ENCODE peak calls at places on chromosome 20, in eight cellular contexts. One of them, this sample, is unnamed.

GRCh38 chr20:56343861-56344381 is 14.9 kb upstream of the FAM210B start:
- DNase-seq in tibial nerve: no peak
- DNase-seq in heart right ventricle: no peak
- DNase-seq in T-cell: peak; percentile 4
- DNase-seq in KBM-7: no peak
- DNase-seq in stomach: peak; percentile 51
- DNase-seq in HCEC 1CT: no peak
- DNase-seq in activated naive CD8-positive, alpha-beta T cell treated with anti-CD3 and anti-CD28 coated beads for 36 hours: peak; percentile 56
- DNase-seq in this sample: peak; percentile 57

GRCh38 chr20:44420497-44420896 is 55.2 kb upstream of the TTPAL start:
- DNase-seq in T-cell: no peak
- DNase-seq in stomach: no peak
- DNase-seq in KBM-7: no peak
- DNase-seq in tibial nerve: no peak
- DNase-seq in heart right ventricle: no peak
- DNase-seq in activated naive CD8-positive, alpha-beta T cell treated with anti-CD3 and anti-CD28 coated beads for 36 hours: no peak
- DNase-seq in HCEC 1CT: no peak
- DNase-seq in this sample: no peak

GRCh38 chr20:13684566-13685222 is 46.0 kb upstream of the TASP1 start:
- DNase-seq in HCEC 1CT: no peak
- DNase-seq in activated naive CD8-positive, alpha-beta T cell treated with anti-CD3 and anti-CD28 coated beads for 36 hours: no peak
- DNase-seq in heart right ventricle: no peak
- DNase-seq in KBM-7: peak; percentile 73
- DNase-seq in tibial nerve: no peak
- DNase-seq in stomach: no peak
- DNase-seq in T-cell: no peak
- DNase-seq in this sample: no peak

GRCh38 chr20:34595377-34596184 is 37.1 kb downstream of the MAP1LC3A start:
- DNase-seq in T-cell: no peak
- DNase-seq in KBM-7: no peak
- DNase-seq in activated naive CD8-positive, alpha-beta T cell treated with anti-CD3 and anti-CD28 coated beads for 36 hours: no peak
- DNase-seq in HCEC 1CT: no peak
- DNase-seq in tibial nerve: no peak
- DNase-seq in stomach: no peak
- DNase-seq in heart right ventricle: no peak
- DNase-seq in this sample: no peak

GRCh38 chr20:42972591-42972990 is 217.1 kb downstream of the PTPRT start:
- DNase-seq in activated naive CD8-positive, alpha-beta T cell treated with anti-CD3 and anti-CD28 coated beads for 36 hours: no peak
- DNase-seq in T-cell: no peak
- DNase-seq in HCEC 1CT: no peak
- DNase-seq in stomach: no peak
- DNase-seq in tibial nerve: no peak
- DNase-seq in KBM-7: no peak
- DNase-seq in heart right ventricle: no peak
- DNase-seq in this sample: no peak

GRCh38 chr20:24465730-24466129 is 3.7 kb upstream of the SYNDIG1 start:
- DNase-seq in KBM-7: no peak
- DNase-seq in tibial nerve: no peak
- DNase-seq in HCEC 1CT: no peak
- DNase-seq in activated naive CD8-positive, alpha-beta T cell treated with anti-CD3 and anti-CD28 coated beads for 36 hours: no peak
- DNase-seq in T-cell: no peak
- DNase-seq in stomach: no peak
- DNase-seq in heart right ventricle: peak; percentile 72
- DNase-seq in this sample: peak; percentile 69

GRCh38 chr20:54340667-54341081 is 132.8 kb downstream of the PFDN4 start:
- DNase-seq in stomach: no peak
- DNase-seq in activated naive CD8-positive, alpha-beta T cell treated with anti-CD3 and anti-CD28 coated beads for 36 hours: no peak
- DNase-seq in T-cell: no peak
- DNase-seq in heart right ventricle: no peak
- DNase-seq in HCEC 1CT: no peak
- DNase-seq in KBM-7: no peak
- DNase-seq in tibial nerve: no peak
- DNase-seq in this sample: no peak

GRCh38 chr20:59831901-59832240 is 101.6 kb downstream of the SYCP2 start:
- DNase-seq in KBM-7: no peak
- DNase-seq in activated naive CD8-positive, alpha-beta T cell treated with anti-CD3 and anti-CD28 coated beads for 36 hours: no peak
- DNase-seq in heart right ventricle: no peak
- DNase-seq in tibial nerve: no peak
- DNase-seq in T-cell: no peak
- DNase-seq in HCEC 1CT: no peak
- DNase-seq in stomach: no peak
- DNase-seq in this sample: peak; percentile 50

GRCh38 chr20:11153819-11154218 is 480.0 kb upstream of the JAG1 start:
- DNase-seq in stomach: no peak
- DNase-seq in heart right ventricle: no peak
- DNase-seq in KBM-7: no peak
- DNase-seq in tibial nerve: no peak
- DNase-seq in T-cell: no peak
- DNase-seq in activated naive CD8-positive, alpha-beta T cell treated with anti-CD3 and anti-CD28 coated beads for 36 hours: no peak
- DNase-seq in HCEC 1CT: no peak
- DNase-seq in this sample: no peak

GRCh38 chr20:5183731-5184474 is 57.1 kb downstream of the CDS2 start:
- DNase-seq in T-cell: no peak
- DNase-seq in HCEC 1CT: no peak
- DNase-seq in heart right ventricle: no peak
- DNase-seq in KBM-7: no peak
- DNase-seq in tibial nerve: no peak
- DNase-seq in activated naive CD8-positive, alpha-beta T cell treated with anti-CD3 and anti-CD28 coated beads for 36 hours: no peak
- DNase-seq in stomach: no peak
- DNase-seq in this sample: no peak

GRCh38 chr20:53578492-53579222 is 15.0 kb downstream of the ZNF217 start:
- DNase-seq in KBM-7: peak; percentile 95
- DNase-seq in HCEC 1CT: peak; percentile 86
- DNase-seq in T-cell: peak; percentile 44
- DNase-seq in activated naive CD8-positive, alpha-beta T cell treated with anti-CD3 and anti-CD28 coated beads for 36 hours: peak; percentile 42
- DNase-seq in heart right ventricle: peak; percentile 85
- DNase-seq in tibial nerve: peak; percentile 95
- DNase-seq in stomach: peak; percentile 47
- DNase-seq in this sample: no peak

GRCh38 chr20:45823949-45824835 is 2.9 kb downstream of the TNNC2 start:
- DNase-seq in KBM-7: peak; percentile 30
- DNase-seq in stomach: peak; percentile 62
- DNase-seq in heart right ventricle: no peak
- DNase-seq in tibial nerve: no peak
- DNase-seq in activated naive CD8-positive, alpha-beta T cell treated with anti-CD3 and anti-CD28 coated beads for 36 hours: peak; percentile 62
- DNase-seq in T-cell: peak; percentile 37
- DNase-seq in HCEC 1CT: no peak
- DNase-seq in this sample: peak; percentile 68

GRCh38 chr20:61178431-61179080 is 73.5 kb upstream of the CDH4 start:
- DNase-seq in HCEC 1CT: no peak
- DNase-seq in tibial nerve: no peak
- DNase-seq in KBM-7: no peak
- DNase-seq in T-cell: no peak
- DNase-seq in stomach: no peak
- DNase-seq in heart right ventricle: no peak
- DNase-seq in activated naive CD8-positive, alpha-beta T cell treated with anti-CD3 and anti-CD28 coated beads for 36 hours: no peak
- DNase-seq in this sample: no peak

GRCh38 chr20:2006452-2007381 is 12.9 kb upstream of the PDYN start:
- DNase-seq in tibial nerve: no peak
- DNase-seq in HCEC 1CT: peak; percentile 13
- DNase-seq in activated naive CD8-positive, alpha-beta T cell treated with anti-CD3 and anti-CD28 coated beads for 36 hours: no peak
- DNase-seq in stomach: peak; percentile 27
- DNase-seq in T-cell: no peak
- DNase-seq in heart right ventricle: peak; percentile 8
- DNase-seq in KBM-7: peak; percentile 47
- DNase-seq in this sample: no peak

GRCh38 chr20:61954276-61955021 is 111.2 kb downstream of the TAF4 start:
- DNase-seq in activated naive CD8-positive, alpha-beta T cell treated with anti-CD3 and anti-CD28 coated beads for 36 hours: no peak
- DNase-seq in heart right ventricle: no peak
- DNase-seq in T-cell: no peak
- DNase-seq in KBM-7: no peak
- DNase-seq in HCEC 1CT: no peak
- DNase-seq in stomach: no peak
- DNase-seq in tibial nerve: no peak
- DNase-seq in this sample: peak; percentile 28

GRCh38 chr20:8139899-8140298 is 7.8 kb downstream of the PLCB1 start:
- DNase-seq in heart right ventricle: no peak
- DNase-seq in T-cell: no peak
- DNase-seq in activated naive CD8-positive, alpha-beta T cell treated with anti-CD3 and anti-CD28 coated beads for 36 hours: no peak
- DNase-seq in HCEC 1CT: no peak
- DNase-seq in stomach: no peak
- DNase-seq in tibial nerve: no peak
- DNase-seq in KBM-7: no peak
- DNase-seq in this sample: no peak

GRCh38 chr20:63212393-63212730 is 3.6 kb downstream of the YTHDF1 start:
- DNase-seq in activated naive CD8-positive, alpha-beta T cell treated with anti-CD3 and anti-CD28 coated beads for 36 hours: no peak
- DNase-seq in heart right ventricle: no peak
- DNase-seq in HCEC 1CT: no peak
- DNase-seq in tibial nerve: no peak
- DNase-seq in KBM-7: no peak
- DNase-seq in T-cell: no peak
- DNase-seq in stomach: no peak
- DNase-seq in this sample: no peak

GRCh38 chr20:4083103-4083864 is 67.9 kb upstream of the RNF24 start:
- DNase-seq in T-cell: no peak
- DNase-seq in heart right ventricle: no peak
- DNase-seq in stomach: no peak
- DNase-seq in KBM-7: peak; percentile 48
- DNase-seq in activated naive CD8-positive, alpha-beta T cell treated with anti-CD3 and anti-CD28 coated beads for 36 hours: no peak
- DNase-seq in tibial nerve: no peak
- DNase-seq in HCEC 1CT: no peak
- DNase-seq in this sample: no peak

GRCh38 chr20:49747707-49748524 is 34.2 kb upstream of the B4GALT5 start:
- DNase-seq in HCEC 1CT: no peak
- DNase-seq in KBM-7: no peak
- DNase-seq in activated naive CD8-positive, alpha-beta T cell treated with anti-CD3 and anti-CD28 coated beads for 36 hours: no peak
- DNase-seq in stomach: peak; percentile 81
- DNase-seq in heart right ventricle: peak; percentile 93
- DNase-seq in T-cell: no peak
- DNase-seq in tibial nerve: peak; percentile 74
- DNase-seq in this sample: peak; percentile 94

GRCh38 chr20:17480696-17481095 is 50.5 kb downstream of the BFSP1 start:
- DNase-seq in HCEC 1CT: no peak
- DNase-seq in tibial nerve: no peak
- DNase-seq in heart right ventricle: no peak
- DNase-seq in stomach: no peak
- DNase-seq in activated naive CD8-positive, alpha-beta T cell treated with anti-CD3 and anti-CD28 coated beads for 36 hours: no peak
- DNase-seq in T-cell: no peak
- DNase-seq in KBM-7: no peak
- DNase-seq in this sample: no peak

GRCh38 chr20:63310265-63310971 is 17.4 kb downstream of the COL20A1 start:
- DNase-seq in T-cell: no peak
- DNase-seq in tibial nerve: no peak
- DNase-seq in KBM-7: no peak
- DNase-seq in heart right ventricle: no peak
- DNase-seq in stomach: no peak
- DNase-seq in HCEC 1CT: no peak
- DNase-seq in activated naive CD8-positive, alpha-beta T cell treated with anti-CD3 and anti-CD28 coated beads for 36 hours: no peak
- DNase-seq in this sample: no peak

GRCh38 chr20:43925786-43926185 is 11.1 kb downstream of the TOX2 start:
- DNase-seq in T-cell: peak; percentile 24
- DNase-seq in stomach: no peak
- DNase-seq in KBM-7: peak; percentile 28
- DNase-seq in activated naive CD8-positive, alpha-beta T cell treated with anti-CD3 and anti-CD28 coated beads for 36 hours: peak; percentile 13
- DNase-seq in tibial nerve: no peak
- DNase-seq in HCEC 1CT: peak; percentile 52
- DNase-seq in heart right ventricle: no peak
- DNase-seq in this sample: peak; percentile 57

GRCh38 chr20:25067102-25067987 is 9.4 kb upstream of the ACSS1 start:
- DNase-seq in activated naive CD8-positive, alpha-beta T cell treated with anti-CD3 and anti-CD28 coated beads for 36 hours: no peak
- DNase-seq in KBM-7: no peak
- DNase-seq in tibial nerve: no peak
- DNase-seq in HCEC 1CT: no peak
- DNase-seq in T-cell: no peak
- DNase-seq in stomach: peak; percentile 7
- DNase-seq in heart right ventricle: no peak
- DNase-seq in this sample: no peak

GRCh38 chr20:58650181-58650775 is 805 bp upstream of the STX16 start:
- DNase-seq in tibial nerve: peak; percentile 29
- DNase-seq in HCEC 1CT: no peak
- DNase-seq in KBM-7: no peak
- DNase-seq in stomach: no peak
- DNase-seq in activated naive CD8-positive, alpha-beta T cell treated with anti-CD3 and anti-CD28 coated beads for 36 hours: peak; percentile 51
- DNase-seq in heart right ventricle: peak; percentile 50
- DNase-seq in T-cell: peak; percentile 15
- DNase-seq in this sample: peak; percentile 52

GRCh38 chr20:13430346-13431002 is 208.3 kb downstream of the TASP1 start:
- DNase-seq in tibial nerve: no peak
- DNase-seq in activated naive CD8-positive, alpha-beta T cell treated with anti-CD3 and anti-CD28 coated beads for 36 hours: peak; percentile 32
- DNase-seq in KBM-7: peak; percentile 13
- DNase-seq in T-cell: no peak
- DNase-seq in stomach: no peak
- DNase-seq in heart right ventricle: no peak
- DNase-seq in HCEC 1CT: no peak
- DNase-seq in this sample: no peak

GRCh38 chr20:13412806-13413445 is 191.9 kb downstream of the ISM1 start:
- DNase-seq in heart right ventricle: no peak
- DNase-seq in KBM-7: no peak
- DNase-seq in HCEC 1CT: no peak
- DNase-seq in tibial nerve: no peak
- DNase-seq in activated naive CD8-positive, alpha-beta T cell treated with anti-CD3 and anti-CD28 coated beads for 36 hours: no peak
- DNase-seq in T-cell: no peak
- DNase-seq in stomach: no peak
- DNase-seq in this sample: no peak

GRCh38 chr20:50296450-50297375 is 106.1 kb downstream of the CEBPB start:
- DNase-seq in heart right ventricle: no peak
- DNase-seq in T-cell: no peak
- DNase-seq in HCEC 1CT: no peak
- DNase-seq in activated naive CD8-positive, alpha-beta T cell treated with anti-CD3 and anti-CD28 coated beads for 36 hours: no peak
- DNase-seq in KBM-7: no peak
- DNase-seq in stomach: no peak
- DNase-seq in tibial nerve: no peak
- DNase-seq in this sample: peak; percentile 68

GRCh38 chr20:3563548-3564177 is 92.8 kb downstream of the ATRN start:
- DNase-seq in T-cell: no peak
- DNase-seq in HCEC 1CT: peak; percentile 52
- DNase-seq in activated naive CD8-positive, alpha-beta T cell treated with anti-CD3 and anti-CD28 coated beads for 36 hours: no peak
- DNase-seq in stomach: no peak
- DNase-seq in heart right ventricle: no peak
- DNase-seq in tibial nerve: peak; percentile 41
- DNase-seq in KBM-7: peak; percentile 51
- DNase-seq in this sample: no peak

GRCh38 chr20:16179919-16180318 is 393.3 kb downstream of the KIF16B start:
- DNase-seq in KBM-7: no peak
- DNase-seq in heart right ventricle: no peak
- DNase-seq in HCEC 1CT: no peak
- DNase-seq in T-cell: no peak
- DNase-seq in activated naive CD8-positive, alpha-beta T cell treated with anti-CD3 and anti-CD28 coated beads for 36 hours: no peak
- DNase-seq in stomach: no peak
- DNase-seq in tibial nerve: no peak
- DNase-seq in this sample: no peak

GRCh38 chr20:61191096-61191495 is 61.0 kb upstream of the CDH4 start:
- DNase-seq in tibial nerve: no peak
- DNase-seq in activated naive CD8-positive, alpha-beta T cell treated with anti-CD3 and anti-CD28 coated beads for 36 hours: no peak
- DNase-seq in HCEC 1CT: no peak
- DNase-seq in stomach: no peak
- DNase-seq in heart right ventricle: no peak
- DNase-seq in KBM-7: no peak
- DNase-seq in T-cell: no peak
- DNase-seq in this sample: no peak

GRCh38 chr20:18056174-18057105 is 1.3 kb downstream of the OVOL2 start:
- DNase-seq in KBM-7: peak; percentile 16
- DNase-seq in HCEC 1CT: no peak
- DNase-seq in stomach: peak; percentile 64
- DNase-seq in tibial nerve: no peak
- DNase-seq in T-cell: no peak
- DNase-seq in activated naive CD8-positive, alpha-beta T cell treated with anti-CD3 and anti-CD28 coated beads for 36 hours: peak; percentile 31
- DNase-seq in heart right ventricle: no peak
- DNase-seq in this sample: no peak

GRCh38 chr20:44746367-44747165 is 901 bp downstream of the KCNK15 start:
- DNase-seq in KBM-7: no peak
- DNase-seq in T-cell: no peak
- DNase-seq in heart right ventricle: no peak
- DNase-seq in HCEC 1CT: no peak
- DNase-seq in stomach: peak; percentile 35
- DNase-seq in tibial nerve: no peak
- DNase-seq in activated naive CD8-positive, alpha-beta T cell treated with anti-CD3 and anti-CD28 coated beads for 36 hours: no peak
- DNase-seq in this sample: no peak

GRCh38 chr20:57770852-57771746 is 61.3 kb upstream of the PMEPA1 start:
- DNase-seq in tibial nerve: no peak
- DNase-seq in T-cell: no peak
- DNase-seq in heart right ventricle: no peak
- DNase-seq in activated naive CD8-positive, alpha-beta T cell treated with anti-CD3 and anti-CD28 coated beads for 36 hours: no peak
- DNase-seq in HCEC 1CT: no peak
- DNase-seq in KBM-7: no peak
- DNase-seq in stomach: no peak
- DNase-seq in this sample: no peak

GRCh38 chr20:6029538-6029937 is 24.3 kb downstream of the LRRN4 start:
- DNase-seq in KBM-7: no peak
- DNase-seq in T-cell: no peak
- DNase-seq in activated naive CD8-positive, alpha-beta T cell treated with anti-CD3 and anti-CD28 coated beads for 36 hours: no peak
- DNase-seq in tibial nerve: no peak
- DNase-seq in heart right ventricle: no peak
- DNase-seq in HCEC 1CT: peak; percentile 62
- DNase-seq in stomach: no peak
- DNase-seq in this sample: no peak

This sample was measured in left ventricle myocardium superior.